ENCODE peak calls at places on chromosome X, in seven cellular contexts. T is OCI-LY7; D is effector memory CD4-positive, alpha-beta T cell; Q is NT2/D1; B is C1 segment of cervical spinal cord; A is glomerular endothelial cell; Y is NCI-H69. K is an unnamed sample.

GRCh38 chrX:142686653-142687283 is 339.0 kb upstream of the SPANXN4 start:
- DNase-seq in B (no peak), Q (no peak), A (no peak), Y (no peak), T (no peak), D (no peak), K (no peak)

GRCh38 chrX:13685126-13685763 is 3.7 kb upstream of the RAB9A start:
- DNase-seq in B (no peak), Q (no peak), T (no peak), A (no peak), Y (no peak), D (no peak), K (no peak)

GRCh38 chrX:1401611-1402430 is 9.9 kb upstream of the SLC25A6 start:
- DNase-seq in T (no peak), A (no peak), Y (no peak), D (no peak), B (no peak), Q (no peak), K (no peak)

GRCh38 chrX:46715521-46715920 is 43.4 kb downstream of the SLC9A7 start:
- DNase-seq in Q (no peak), D (no peak), T (no peak), B (no peak), Y (no peak), A (no peak), K (no peak)

GRCh38 chrX:143601809-143602208 is 34.1 kb downstream of the SLITRK4 start:
- DNase-seq in Q (no peak), T (no peak), B (no peak), D (no peak), Y (no peak), A (no peak), K (no peak)

GRCh38 chrX:39309018-39309620 is 507.9 kb downstream of the MID1IP1 start:
- DNase-seq in Q (no peak), D (peak), T (no peak), A (peak), Y (no peak), B (no peak), K (no peak)

GRCh38 chrX:32408389-32408788 is 803.0 kb downstream of the DMD start:
- DNase-seq in Y (peak), D (no peak), B (no peak), A (no peak), Q (peak), T (peak), K (no peak)

GRCh38 chrX:111914398-111915092 is 38.6 kb downstream of the TRPC5OS start:
- DNase-seq in B (no peak), Q (peak), Y (peak), A (no peak), D (no peak), T (no peak), K (no peak)

GRCh38 chrX:69045616-69046345 is 119.5 kb downstream of the PJA1 start:
- DNase-seq in A (no peak), B (no peak), Y (no peak), T (no peak), D (no peak), Q (no peak), K (no peak)

GRCh38 chrX:75038925-75039324 is 113.7 kb upstream of the NEXMIF start:
- DNase-seq in Q (peak), B (no peak), Y (no peak), D (no peak), A (no peak), T (peak), K (no peak)

GRCh38 chrX:23626651-23627050 is 40.6 kb upstream of the PRDX4 start:
- DNase-seq in B (no peak), D (no peak), Q (no peak), A (no peak), Y (no peak), T (no peak), K (no peak)